ENCODE peak calls at places on chromosomes 1 and 21, in six cellular contexts. One of them, this sample, is unnamed. For H3K4me1, the result is how much of the 10 kb centered on the place peaks cover.

GRCh38 chr1:100847481-100847880 is 47.2 kb downstream of the EXTL2 start:
- DNase-seq in trophoblast cell: no peak
- DNase-seq in tibial nerve: no peak
- DNase-seq in aorta: no peak
- DNase-seq in heart right ventricle: no peak
- DNase-seq in sigmoid colon: no peak
- DNase-seq in this sample: no peak

GRCh38 chr1:15703562-15703961 is 19.4 kb downstream of the PLEKHM2 start:
- DNase-seq in trophoblast cell: peak
- DNase-seq in tibial nerve: peak
- DNase-seq in aorta: peak
- DNase-seq in heart right ventricle: peak
- DNase-seq in sigmoid colon: peak
- DNase-seq in this sample: peak

GRCh38 chr1:58607391-58607790 is 30.3 kb upstream of the TACSTD2 start:
- DNase-seq in trophoblast cell: no peak
- DNase-seq in tibial nerve: no peak
- DNase-seq in aorta: no peak
- DNase-seq in heart right ventricle: no peak
- DNase-seq in sigmoid colon: no peak
- DNase-seq in this sample: no peak

GRCh38 chr1:84998642-84999280 is 1.8 kb upstream of the MCOLN2 start:
- DNase-seq in trophoblast cell: peak
- DNase-seq in tibial nerve: no peak
- DNase-seq in aorta: peak
- DNase-seq in heart right ventricle: no peak
- DNase-seq in sigmoid colon: no peak
- DNase-seq in this sample: no peak

GRCh38 chr1:8367571-8368184 is 49.8 kb downstream of the SLC45A1 start:
- DNase-seq in trophoblast cell: peak
- DNase-seq in tibial nerve: no peak
- DNase-seq in aorta: peak
- DNase-seq in heart right ventricle: peak
- DNase-seq in sigmoid colon: no peak
- DNase-seq in this sample: no peak

GRCh38 chr1:58155418-58156123 is 391.0 kb downstream of the OMA1 start:
- DNase-seq in trophoblast cell: peak
- DNase-seq in tibial nerve: no peak
- DNase-seq in aorta: no peak
- DNase-seq in heart right ventricle: peak
- DNase-seq in sigmoid colon: no peak
- DNase-seq in this sample: peak

GRCh38 chr1:7069888-7070287 is 284.6 kb downstream of the CAMTA1 start:
- DNase-seq in trophoblast cell: peak
- DNase-seq in tibial nerve: no peak
- DNase-seq in aorta: no peak
- DNase-seq in heart right ventricle: no peak
- DNase-seq in sigmoid colon: no peak
- DNase-seq in this sample: no peak

GRCh38 chr1:25577151-25577920 is 33.9 kb downstream of the LDLRAP1 start:
- DNase-seq in trophoblast cell: no peak
- DNase-seq in tibial nerve: no peak
- DNase-seq in aorta: no peak
- DNase-seq in heart right ventricle: no peak
- DNase-seq in sigmoid colon: no peak
- DNase-seq in this sample: no peak

GRCh38 chr1:4696161-4696745 is 41.8 kb downstream of the AJAP1 start:
- DNase-seq in trophoblast cell: no peak
- DNase-seq in tibial nerve: no peak
- DNase-seq in aorta: no peak
- DNase-seq in heart right ventricle: no peak
- DNase-seq in sigmoid colon: no peak
- DNase-seq in this sample: peak

GRCh38 chr21:30256100-30256499 is 26.6 kb downstream of the KRTAP24-1 start:
- DNase-seq in trophoblast cell: no peak
- DNase-seq in tibial nerve: no peak
- DNase-seq in aorta: no peak
- DNase-seq in heart right ventricle: no peak
- DNase-seq in sigmoid colon: no peak
- DNase-seq in this sample: no peak

GRCh38 chr1:68322837-68323687 is 90.7 kb upstream of the WLS start:
- DNase-seq in trophoblast cell: peak
- DNase-seq in tibial nerve: peak
- DNase-seq in aorta: peak
- DNase-seq in heart right ventricle: no peak
- DNase-seq in sigmoid colon: peak
- DNase-seq in this sample: no peak

GRCh38 chr1:209387969-209388329 is 195.6 kb upstream of the CAMK1G start:
- DNase-seq in trophoblast cell: peak
- DNase-seq in tibial nerve: no peak
- DNase-seq in aorta: no peak
- DNase-seq in heart right ventricle: no peak
- DNase-seq in sigmoid colon: no peak
- DNase-seq in this sample: no peak

GRCh38 chr1:205337481-205337880 is 15.9 kb upstream of the NUAK2 start:
- DNase-seq in trophoblast cell: no peak
- DNase-seq in tibial nerve: no peak
- DNase-seq in aorta: no peak
- DNase-seq in heart right ventricle: no peak
- DNase-seq in sigmoid colon: no peak
- DNase-seq in this sample: no peak

GRCh38 chr1:167739752-167740151 is 18.0 kb downstream of the MPZL1 start:
- DNase-seq in trophoblast cell: no peak
- DNase-seq in tibial nerve: no peak
- DNase-seq in aorta: no peak
- DNase-seq in heart right ventricle: no peak
- DNase-seq in sigmoid colon: no peak
- DNase-seq in this sample: no peak

GRCh38 chr1:43552813-43553212 is 22.1 kb downstream of the PTPRF start:
- DNase-seq in trophoblast cell: peak
- DNase-seq in tibial nerve: no peak
- DNase-seq in aorta: no peak
- DNase-seq in heart right ventricle: peak
- DNase-seq in sigmoid colon: peak
- DNase-seq in this sample: peak

GRCh38 chr1:213250041-213250440 is 199.0 kb downstream of the RPS6KC1 start:
- DNase-seq in trophoblast cell: no peak
- DNase-seq in tibial nerve: no peak
- DNase-seq in aorta: no peak
- DNase-seq in heart right ventricle: no peak
- DNase-seq in sigmoid colon: no peak
- DNase-seq in this sample: no peak

GRCh38 chr1:182189535-182190066 is 128.1 kb upstream of the ZNF648 start:
- DNase-seq in trophoblast cell: no peak
- DNase-seq in tibial nerve: no peak
- DNase-seq in aorta: no peak
- DNase-seq in heart right ventricle: no peak
- DNase-seq in sigmoid colon: no peak
- DNase-seq in this sample: no peak

GRCh38 chr1:195591917-195592672 is 1016.1 kb downstream of the KCNT2 start:
- DNase-seq in trophoblast cell: peak
- DNase-seq in tibial nerve: no peak
- DNase-seq in aorta: no peak
- DNase-seq in heart right ventricle: no peak
- DNase-seq in sigmoid colon: no peak
- DNase-seq in this sample: no peak

GRCh38 chr1:113191579-113192076 is 118.6 kb downstream of the LRIG2 start:
- DNase-seq in trophoblast cell: no peak
- DNase-seq in tibial nerve: no peak
- DNase-seq in aorta: no peak
- DNase-seq in heart right ventricle: no peak
- DNase-seq in sigmoid colon: no peak
- DNase-seq in this sample: no peak

GRCh38 chr1:10730985-10731384 is 65.5 kb downstream of the CASZ1 start:
- DNase-seq in trophoblast cell: peak
- DNase-seq in tibial nerve: no peak
- DNase-seq in aorta: no peak
- DNase-seq in heart right ventricle: no peak
- DNase-seq in sigmoid colon: no peak
- DNase-seq in this sample: no peak

GRCh38 chr1:30321216-30321910 is 402.0 kb downstream of the MATN1 start:
- DNase-seq in trophoblast cell: no peak
- DNase-seq in tibial nerve: no peak
- DNase-seq in aorta: no peak
- DNase-seq in heart right ventricle: no peak
- DNase-seq in sigmoid colon: no peak
- DNase-seq in this sample: no peak

GRCh38 chr1:15523922-15524282 is at the start of gene CASP9:
- DNase-seq in trophoblast cell: no peak
- DNase-seq in tibial nerve: no peak
- DNase-seq in aorta: no peak
- DNase-seq in heart right ventricle: no peak
- DNase-seq in sigmoid colon: no peak
- DNase-seq in this sample: no peak

GRCh38 chr1:100799954-100800612 is 80.5 kb downstream of the VCAM1 start:
- DNase-seq in trophoblast cell: peak
- DNase-seq in tibial nerve: no peak
- DNase-seq in aorta: no peak
- DNase-seq in heart right ventricle: no peak
- DNase-seq in sigmoid colon: no peak
- DNase-seq in this sample: no peak

GRCh38 chr1:79110749-79111148 is 104.2 kb upstream of the ADGRL4 start:
- DNase-seq in trophoblast cell: no peak
- DNase-seq in tibial nerve: no peak
- DNase-seq in aorta: no peak
- DNase-seq in heart right ventricle: no peak
- DNase-seq in sigmoid colon: no peak
- DNase-seq in this sample: no peak

GRCh38 chr1:51325878-51326755 is 4.2 kb downstream of the TTC39A start:
- DNase-seq in trophoblast cell: peak
- DNase-seq in tibial nerve: no peak
- DNase-seq in aorta: no peak
- DNase-seq in heart right ventricle: peak
- DNase-seq in sigmoid colon: no peak
- DNase-seq in this sample: no peak

GRCh38 chr1:180898441-180899219 is 14.1 kb upstream of the KIAA1614 start:
- DNase-seq in trophoblast cell: peak
- DNase-seq in tibial nerve: no peak
- DNase-seq in aorta: no peak
- DNase-seq in heart right ventricle: no peak
- DNase-seq in sigmoid colon: no peak
- DNase-seq in this sample: no peak
- H3K4me1 ChIP-seq in trophoblast cell: under half
- H3K4me1 ChIP-seq in tibial nerve: under half
- H3K4me1 ChIP-seq in aorta: under half
- H3K4me1 ChIP-seq in heart right ventricle: under half
- H3K4me1 ChIP-seq in sigmoid colon: under half
- H3K4me1 ChIP-seq in this sample: under half

GRCh38 chr1:198169704-198170103 is 12.9 kb downstream of the NEK7 start:
- DNase-seq in trophoblast cell: no peak
- DNase-seq in tibial nerve: no peak
- DNase-seq in aorta: no peak
- DNase-seq in heart right ventricle: no peak
- DNase-seq in sigmoid colon: no peak
- DNase-seq in this sample: no peak

GRCh38 chr1:198168180-198168579 is 11.4 kb downstream of the NEK7 start:
- DNase-seq in trophoblast cell: no peak
- DNase-seq in tibial nerve: no peak
- DNase-seq in aorta: no peak
- DNase-seq in heart right ventricle: no peak
- DNase-seq in sigmoid colon: no peak
- DNase-seq in this sample: no peak

GRCh38 chr1:198167436-198167934 is 10.7 kb downstream of the NEK7 start:
- DNase-seq in trophoblast cell: no peak
- DNase-seq in tibial nerve: no peak
- DNase-seq in aorta: no peak
- DNase-seq in heart right ventricle: peak
- DNase-seq in sigmoid colon: no peak
- DNase-seq in this sample: no peak

GRCh38 chr1:198165927-198166647 is 9.3 kb downstream of the NEK7 start:
- DNase-seq in trophoblast cell: no peak
- DNase-seq in tibial nerve: no peak
- DNase-seq in aorta: no peak
- DNase-seq in heart right ventricle: no peak
- DNase-seq in sigmoid colon: no peak
- DNase-seq in this sample: no peak

GRCh38 chr1:198166900-198167299 is 10.1 kb downstream of the NEK7 start:
- DNase-seq in trophoblast cell: no peak
- DNase-seq in tibial nerve: no peak
- DNase-seq in aorta: no peak
- DNase-seq in heart right ventricle: no peak
- DNase-seq in sigmoid colon: no peak
- DNase-seq in this sample: no peak
- H3K4me1 ChIP-seq in trophoblast cell: under half
- H3K4me1 ChIP-seq in tibial nerve: under half
- H3K4me1 ChIP-seq in aorta: under half
- H3K4me1 ChIP-seq in heart right ventricle: half or more
- H3K4me1 ChIP-seq in sigmoid colon: half or more
- H3K4me1 ChIP-seq in this sample: half or more

GRCh38 chr1:54273837-54274192 is 73.8 kb downstream of the MRPL37 start:
- DNase-seq in trophoblast cell: no peak
- DNase-seq in tibial nerve: peak
- DNase-seq in aorta: no peak
- DNase-seq in heart right ventricle: peak
- DNase-seq in sigmoid colon: peak
- DNase-seq in this sample: no peak

GRCh38 chr1:54275349-54275748 is 75.4 kb downstream of the MRPL37 start:
- DNase-seq in trophoblast cell: no peak
- DNase-seq in tibial nerve: no peak
- DNase-seq in aorta: peak
- DNase-seq in heart right ventricle: peak
- DNase-seq in sigmoid colon: peak
- DNase-seq in this sample: peak

GRCh38 chr1:54273092-54273836 is 73.3 kb downstream of the MRPL37 start:
- DNase-seq in trophoblast cell: peak
- DNase-seq in tibial nerve: peak
- DNase-seq in aorta: peak
- DNase-seq in heart right ventricle: peak
- DNase-seq in sigmoid colon: peak
- DNase-seq in this sample: no peak

GRCh38 chr1:54274448-54274847 is 74.5 kb downstream of the MRPL37 start:
- DNase-seq in trophoblast cell: no peak
- DNase-seq in tibial nerve: no peak
- DNase-seq in aorta: no peak
- DNase-seq in heart right ventricle: no peak
- DNase-seq in sigmoid colon: no peak
- DNase-seq in this sample: no peak

GRCh38 chr1:54274881-54275280 is 74.9 kb downstream of the MRPL37 start:
- DNase-seq in trophoblast cell: no peak
- DNase-seq in tibial nerve: no peak
- DNase-seq in aorta: no peak
- DNase-seq in heart right ventricle: no peak
- DNase-seq in sigmoid colon: no peak
- DNase-seq in this sample: no peak
- H3K4me1 ChIP-seq in trophoblast cell: under half
- H3K4me1 ChIP-seq in tibial nerve: under half
- H3K4me1 ChIP-seq in aorta: under half
- H3K4me1 ChIP-seq in heart right ventricle: half or more
- H3K4me1 ChIP-seq in sigmoid colon: half or more
- H3K4me1 ChIP-seq in this sample: half or more

GRCh38 chr1:59669752-59670312 is 144.9 kb upstream of the HOOK1 start:
- DNase-seq in trophoblast cell: peak
- DNase-seq in tibial nerve: peak
- DNase-seq in aorta: peak
- DNase-seq in heart right ventricle: peak
- DNase-seq in sigmoid colon: peak
- DNase-seq in this sample: peak
- H3K4me1 ChIP-seq in trophoblast cell: under half
- H3K4me1 ChIP-seq in tibial nerve: under half
- H3K4me1 ChIP-seq in aorta: under half
- H3K4me1 ChIP-seq in heart right ventricle: half or more
- H3K4me1 ChIP-seq in sigmoid colon: under half
- H3K4me1 ChIP-seq in this sample: under half

This sample was measured in heart left ventricle.